ENCODE peak calls at places on chromosomes 2 and 18, in four cellular contexts. T is GM04504, M is memory B cell, E is choroid plexus epithelial cell. S is an unnamed sample.

GRCh38 chr2:198368089-198368488 is 563.7 kb downstream of the PLCL1 start:
- DNase-seq in T (no peak), M (no peak), E (no peak), S (no peak)

GRCh38 chr18:63379639-63379962 is 12.6 kb upstream of the KDSR start:
- DNase-seq in T (no peak), M (no peak), E (peak; percentile 27), S (no peak)

GRCh38 chr18:50853863-50854271 is 25.1 kb upstream of the ME2 start:
- DNase-seq in T (no peak), M (no peak), E (peak; percentile 64), S (no peak)

GRCh38 chr2:63300835-63301234 is 250.2 kb downstream of the OTX1 start:
- DNase-seq in T (no peak), M (no peak), E (no peak), S (no peak)

GRCh38 chr2:37720533-37721218 is 49.2 kb upstream of the CDC42EP3 start:
- DNase-seq in T (no peak), M (no peak), E (no peak), S (no peak)

GRCh38 chr2:172438741-172439508 is 11.5 kb downstream of the ITGA6 start:
- DNase-seq in T (no peak), M (no peak), E (peak; percentile 69), S (no peak)

GRCh38 chr2:3605013-3605961 is 10.4 kb downstream of the COLEC11 start:
- DNase-seq in T (no peak), M (no peak), E (peak; percentile 56), S (no peak)

GRCh38 chr2:128317186-128317897 is 1.3 kb downstream of the HS6ST1 start:
- DNase-seq in T (no peak), M (peak; percentile 72), E (no peak), S (peak; percentile 87)

GRCh38 chr2:22499082-22499844 is 885.7 kb upstream of the KLHL29 start:
- DNase-seq in T (no peak), M (no peak), E (no peak), S (no peak)